ENCODE peak calls at places on chromosome 11, in seven cellular contexts. One of them, this sample, is unnamed.

GRCh38 chr11:64343740-64344133 is 3.7 kb downstream of the CCDC88B start:
- DNase-seq in glutamatergic neuron: peak; percentile 76
- DNase-seq in stimulated activated CD4-positive, alpha-beta T cell treated with anti-CD3 and anti-CD28 coated beads, Interleukin-12 subunit alpha, Interleukin-12 subunit beta, amount 100 ng/mL, for 48 hours: no peak
- DNase-seq in naive thymus-derived CD8-positive, alpha-beta T cell: no peak
- DNase-seq in GM12878: no peak
- DNase-seq in RKO: no peak
- DNase-seq in lower leg skin: no peak
- DNase-seq in this sample: peak; percentile 90

GRCh38 chr11:74171630-74172465 is 759 bp downstream of the PPME1 start:
- DNase-seq in glutamatergic neuron: no peak
- DNase-seq in stimulated activated CD4-positive, alpha-beta T cell treated with anti-CD3 and anti-CD28 coated beads, Interleukin-12 subunit alpha, Interleukin-12 subunit beta, amount 100 ng/mL, for 48 hours: no peak
- DNase-seq in RKO: peak; percentile 52
- DNase-seq in lower leg skin: no peak
- DNase-seq in naive thymus-derived CD8-positive, alpha-beta T cell: no peak
- DNase-seq in GM12878: no peak
- DNase-seq in this sample: no peak

GRCh38 chr11:79546366-79546765 is 105.5 kb upstream of the TENM4 start:
- DNase-seq in naive thymus-derived CD8-positive, alpha-beta T cell: no peak
- DNase-seq in GM12878: no peak
- DNase-seq in stimulated activated CD4-positive, alpha-beta T cell treated with anti-CD3 and anti-CD28 coated beads, Interleukin-12 subunit alpha, Interleukin-12 subunit beta, amount 100 ng/mL, for 48 hours: no peak
- DNase-seq in RKO: no peak
- DNase-seq in lower leg skin: no peak
- DNase-seq in glutamatergic neuron: no peak
- DNase-seq in this sample: no peak

GRCh38 chr11:27904358-27905055 is 203.4 kb downstream of the KIF18A start:
- DNase-seq in glutamatergic neuron: no peak
- DNase-seq in naive thymus-derived CD8-positive, alpha-beta T cell: no peak
- DNase-seq in RKO: peak; percentile 9
- DNase-seq in stimulated activated CD4-positive, alpha-beta T cell treated with anti-CD3 and anti-CD28 coated beads, Interleukin-12 subunit alpha, Interleukin-12 subunit beta, amount 100 ng/mL, for 48 hours: no peak
- DNase-seq in GM12878: no peak
- DNase-seq in lower leg skin: no peak
- DNase-seq in this sample: no peak

GRCh38 chr11:69240332-69241074 is 53.5 kb upstream of the MYEOV start:
- DNase-seq in lower leg skin: no peak
- DNase-seq in GM12878: no peak
- DNase-seq in RKO: no peak
- DNase-seq in naive thymus-derived CD8-positive, alpha-beta T cell: no peak
- DNase-seq in glutamatergic neuron: no peak
- DNase-seq in stimulated activated CD4-positive, alpha-beta T cell treated with anti-CD3 and anti-CD28 coated beads, Interleukin-12 subunit alpha, Interleukin-12 subunit beta, amount 100 ng/mL, for 48 hours: peak; percentile 8
- DNase-seq in this sample: no peak

GRCh38 chr11:119745112-119745511 is 16.1 kb upstream of the NECTIN1 start:
- DNase-seq in lower leg skin: no peak
- DNase-seq in GM12878: no peak
- DNase-seq in naive thymus-derived CD8-positive, alpha-beta T cell: no peak
- DNase-seq in RKO: no peak
- DNase-seq in glutamatergic neuron: no peak
- DNase-seq in stimulated activated CD4-positive, alpha-beta T cell treated with anti-CD3 and anti-CD28 coated beads, Interleukin-12 subunit alpha, Interleukin-12 subunit beta, amount 100 ng/mL, for 48 hours: no peak
- DNase-seq in this sample: no peak

GRCh38 chr11:36449566-36450390 is 60.3 kb downstream of the TRAF6 start:
- DNase-seq in glutamatergic neuron: no peak
- DNase-seq in RKO: no peak
- DNase-seq in naive thymus-derived CD8-positive, alpha-beta T cell: no peak
- DNase-seq in lower leg skin: no peak
- DNase-seq in GM12878: no peak
- DNase-seq in stimulated activated CD4-positive, alpha-beta T cell treated with anti-CD3 and anti-CD28 coated beads, Interleukin-12 subunit alpha, Interleukin-12 subunit beta, amount 100 ng/mL, for 48 hours: no peak
- DNase-seq in this sample: no peak

GRCh38 chr11:19890308-19890707 is 177.7 kb downstream of the NAV2 start:
- DNase-seq in glutamatergic neuron: no peak
- DNase-seq in GM12878: no peak
- DNase-seq in stimulated activated CD4-positive, alpha-beta T cell treated with anti-CD3 and anti-CD28 coated beads, Interleukin-12 subunit alpha, Interleukin-12 subunit beta, amount 100 ng/mL, for 48 hours: no peak
- DNase-seq in naive thymus-derived CD8-positive, alpha-beta T cell: no peak
- DNase-seq in lower leg skin: no peak
- DNase-seq in RKO: no peak
- DNase-seq in this sample: peak; percentile 35

GRCh38 chr11:1358286-1358685 is 31.4 kb upstream of the BRSK2 start:
- DNase-seq in stimulated activated CD4-positive, alpha-beta T cell treated with anti-CD3 and anti-CD28 coated beads, Interleukin-12 subunit alpha, Interleukin-12 subunit beta, amount 100 ng/mL, for 48 hours: no peak
- DNase-seq in RKO: no peak
- DNase-seq in naive thymus-derived CD8-positive, alpha-beta T cell: no peak
- DNase-seq in lower leg skin: no peak
- DNase-seq in glutamatergic neuron: no peak
- DNase-seq in GM12878: no peak
- DNase-seq in this sample: no peak

GRCh38 chr11:31801298-31801702 is 9.8 kb downstream of the PAX6 start:
- DNase-seq in lower leg skin: no peak
- DNase-seq in stimulated activated CD4-positive, alpha-beta T cell treated with anti-CD3 and anti-CD28 coated beads, Interleukin-12 subunit alpha, Interleukin-12 subunit beta, amount 100 ng/mL, for 48 hours: no peak
- DNase-seq in RKO: no peak
- DNase-seq in GM12878: no peak
- DNase-seq in naive thymus-derived CD8-positive, alpha-beta T cell: no peak
- DNase-seq in glutamatergic neuron: no peak
- DNase-seq in this sample: no peak

GRCh38 chr11:8810331-8811301 is 100.4 kb upstream of the AKIP1 start:
- DNase-seq in lower leg skin: peak; percentile 54
- DNase-seq in RKO: no peak
- DNase-seq in GM12878: no peak
- DNase-seq in glutamatergic neuron: peak; percentile 64
- DNase-seq in naive thymus-derived CD8-positive, alpha-beta T cell: no peak
- DNase-seq in stimulated activated CD4-positive, alpha-beta T cell treated with anti-CD3 and anti-CD28 coated beads, Interleukin-12 subunit alpha, Interleukin-12 subunit beta, amount 100 ng/mL, for 48 hours: no peak
- DNase-seq in this sample: peak; percentile 71

GRCh38 chr11:4886186-4886585 is 4.5 kb downstream of the OR51T1 start:
- DNase-seq in naive thymus-derived CD8-positive, alpha-beta T cell: no peak
- DNase-seq in glutamatergic neuron: no peak
- DNase-seq in stimulated activated CD4-positive, alpha-beta T cell treated with anti-CD3 and anti-CD28 coated beads, Interleukin-12 subunit alpha, Interleukin-12 subunit beta, amount 100 ng/mL, for 48 hours: no peak
- DNase-seq in lower leg skin: no peak
- DNase-seq in RKO: no peak
- DNase-seq in GM12878: no peak
- DNase-seq in this sample: no peak

GRCh38 chr11:3892156-3892555 is 36.7 kb downstream of the STIM1 start:
- DNase-seq in glutamatergic neuron: no peak
- DNase-seq in lower leg skin: no peak
- DNase-seq in RKO: no peak
- DNase-seq in stimulated activated CD4-positive, alpha-beta T cell treated with anti-CD3 and anti-CD28 coated beads, Interleukin-12 subunit alpha, Interleukin-12 subunit beta, amount 100 ng/mL, for 48 hours: no peak
- DNase-seq in GM12878: no peak
- DNase-seq in naive thymus-derived CD8-positive, alpha-beta T cell: no peak
- DNase-seq in this sample: no peak

GRCh38 chr11:127191689-127192088 is 191.1 kb upstream of the KIRREL3 start:
- DNase-seq in lower leg skin: no peak
- DNase-seq in glutamatergic neuron: no peak
- DNase-seq in RKO: no peak
- DNase-seq in stimulated activated CD4-positive, alpha-beta T cell treated with anti-CD3 and anti-CD28 coated beads, Interleukin-12 subunit alpha, Interleukin-12 subunit beta, amount 100 ng/mL, for 48 hours: no peak
- DNase-seq in naive thymus-derived CD8-positive, alpha-beta T cell: no peak
- DNase-seq in GM12878: no peak
- DNase-seq in this sample: no peak

GRCh38 chr11:128336203-128336602 is 251.2 kb downstream of the ETS1 start:
- DNase-seq in GM12878: no peak
- DNase-seq in glutamatergic neuron: no peak
- DNase-seq in RKO: no peak
- DNase-seq in lower leg skin: no peak
- DNase-seq in stimulated activated CD4-positive, alpha-beta T cell treated with anti-CD3 and anti-CD28 coated beads, Interleukin-12 subunit alpha, Interleukin-12 subunit beta, amount 100 ng/mL, for 48 hours: no peak
- DNase-seq in naive thymus-derived CD8-positive, alpha-beta T cell: no peak
- DNase-seq in this sample: no peak

GRCh38 chr11:19994712-19995111 is 165.6 kb downstream of the DBX1 start:
- DNase-seq in stimulated activated CD4-positive, alpha-beta T cell treated with anti-CD3 and anti-CD28 coated beads, Interleukin-12 subunit alpha, Interleukin-12 subunit beta, amount 100 ng/mL, for 48 hours: no peak
- DNase-seq in RKO: no peak
- DNase-seq in lower leg skin: no peak
- DNase-seq in GM12878: no peak
- DNase-seq in naive thymus-derived CD8-positive, alpha-beta T cell: no peak
- DNase-seq in glutamatergic neuron: no peak
- DNase-seq in this sample: no peak

GRCh38 chr11:57490456-57491248 is 24.9 kb downstream of the SLC43A1 start:
- DNase-seq in lower leg skin: no peak
- DNase-seq in RKO: peak; percentile 65
- DNase-seq in stimulated activated CD4-positive, alpha-beta T cell treated with anti-CD3 and anti-CD28 coated beads, Interleukin-12 subunit alpha, Interleukin-12 subunit beta, amount 100 ng/mL, for 48 hours: no peak
- DNase-seq in glutamatergic neuron: no peak
- DNase-seq in GM12878: no peak
- DNase-seq in naive thymus-derived CD8-positive, alpha-beta T cell: no peak
- DNase-seq in this sample: no peak

GRCh38 chr11:74366576-74366975 is 31.7 kb downstream of the PGM2L1 start:
- DNase-seq in stimulated activated CD4-positive, alpha-beta T cell treated with anti-CD3 and anti-CD28 coated beads, Interleukin-12 subunit alpha, Interleukin-12 subunit beta, amount 100 ng/mL, for 48 hours: no peak
- DNase-seq in glutamatergic neuron: no peak
- DNase-seq in naive thymus-derived CD8-positive, alpha-beta T cell: no peak
- DNase-seq in lower leg skin: no peak
- DNase-seq in RKO: no peak
- DNase-seq in GM12878: no peak
- DNase-seq in this sample: no peak

GRCh38 chr11:36360833-36361232 is 64.7 kb downstream of the PRR5L start:
- DNase-seq in naive thymus-derived CD8-positive, alpha-beta T cell: no peak
- DNase-seq in glutamatergic neuron: no peak
- DNase-seq in RKO: no peak
- DNase-seq in GM12878: no peak
- DNase-seq in stimulated activated CD4-positive, alpha-beta T cell treated with anti-CD3 and anti-CD28 coated beads, Interleukin-12 subunit alpha, Interleukin-12 subunit beta, amount 100 ng/mL, for 48 hours: no peak
- DNase-seq in lower leg skin: no peak
- DNase-seq in this sample: no peak

GRCh38 chr11:35765211-35765610 is 102.6 kb downstream of the TRIM44 start:
- DNase-seq in naive thymus-derived CD8-positive, alpha-beta T cell: no peak
- DNase-seq in glutamatergic neuron: no peak
- DNase-seq in lower leg skin: no peak
- DNase-seq in RKO: peak; percentile 36
- DNase-seq in GM12878: no peak
- DNase-seq in stimulated activated CD4-positive, alpha-beta T cell treated with anti-CD3 and anti-CD28 coated beads, Interleukin-12 subunit alpha, Interleukin-12 subunit beta, amount 100 ng/mL, for 48 hours: no peak
- DNase-seq in this sample: no peak

GRCh38 chr11:112961751-112962747 is 829 bp downstream of the NCAM1 start:
- DNase-seq in RKO: no peak
- DNase-seq in glutamatergic neuron: peak; percentile 79
- DNase-seq in lower leg skin: no peak
- DNase-seq in GM12878: no peak
- DNase-seq in naive thymus-derived CD8-positive, alpha-beta T cell: no peak
- DNase-seq in stimulated activated CD4-positive, alpha-beta T cell treated with anti-CD3 and anti-CD28 coated beads, Interleukin-12 subunit alpha, Interleukin-12 subunit beta, amount 100 ng/mL, for 48 hours: no peak
- DNase-seq in this sample: no peak

GRCh38 chr11:104905271-104905670 is 7.0 kb upstream of the CASP12 start:
- DNase-seq in GM12878: no peak
- DNase-seq in lower leg skin: no peak
- DNase-seq in stimulated activated CD4-positive, alpha-beta T cell treated with anti-CD3 and anti-CD28 coated beads, Interleukin-12 subunit alpha, Interleukin-12 subunit beta, amount 100 ng/mL, for 48 hours: no peak
- DNase-seq in naive thymus-derived CD8-positive, alpha-beta T cell: no peak
- DNase-seq in glutamatergic neuron: no peak
- DNase-seq in RKO: no peak
- DNase-seq in this sample: no peak

GRCh38 chr11:25602149-25602548 is 729.8 kb upstream of the ANO3 start:
- DNase-seq in lower leg skin: no peak
- DNase-seq in RKO: no peak
- DNase-seq in naive thymus-derived CD8-positive, alpha-beta T cell: no peak
- DNase-seq in glutamatergic neuron: no peak
- DNase-seq in GM12878: no peak
- DNase-seq in stimulated activated CD4-positive, alpha-beta T cell treated with anti-CD3 and anti-CD28 coated beads, Interleukin-12 subunit alpha, Interleukin-12 subunit beta, amount 100 ng/mL, for 48 hours: no peak
- DNase-seq in this sample: no peak

GRCh38 chr11:75576445-75577049 is 14.5 kb downstream of the SERPINH1 start:
- DNase-seq in lower leg skin: peak; percentile 47
- DNase-seq in stimulated activated CD4-positive, alpha-beta T cell treated with anti-CD3 and anti-CD28 coated beads, Interleukin-12 subunit alpha, Interleukin-12 subunit beta, amount 100 ng/mL, for 48 hours: no peak
- DNase-seq in RKO: no peak
- DNase-seq in GM12878: peak; percentile 45
- DNase-seq in glutamatergic neuron: no peak
- DNase-seq in naive thymus-derived CD8-positive, alpha-beta T cell: no peak
- DNase-seq in this sample: no peak

GRCh38 chr11:63490551-63491239 is at the start of gene PLAAT5:
- DNase-seq in lower leg skin: no peak
- DNase-seq in GM12878: no peak
- DNase-seq in RKO: no peak
- DNase-seq in glutamatergic neuron: peak; percentile 59
- DNase-seq in stimulated activated CD4-positive, alpha-beta T cell treated with anti-CD3 and anti-CD28 coated beads, Interleukin-12 subunit alpha, Interleukin-12 subunit beta, amount 100 ng/mL, for 48 hours: no peak
- DNase-seq in naive thymus-derived CD8-positive, alpha-beta T cell: peak; percentile 2
- DNase-seq in this sample: no peak

GRCh38 chr11:86143429-86144030 is 74.6 kb upstream of the PICALM start:
- DNase-seq in lower leg skin: no peak
- DNase-seq in naive thymus-derived CD8-positive, alpha-beta T cell: no peak
- DNase-seq in GM12878: no peak
- DNase-seq in glutamatergic neuron: no peak
- DNase-seq in stimulated activated CD4-positive, alpha-beta T cell treated with anti-CD3 and anti-CD28 coated beads, Interleukin-12 subunit alpha, Interleukin-12 subunit beta, amount 100 ng/mL, for 48 hours: no peak
- DNase-seq in RKO: no peak
- DNase-seq in this sample: no peak

GRCh38 chr11:81497202-81497804 is 1236.4 kb downstream of the FAM181B start:
- DNase-seq in stimulated activated CD4-positive, alpha-beta T cell treated with anti-CD3 and anti-CD28 coated beads, Interleukin-12 subunit alpha, Interleukin-12 subunit beta, amount 100 ng/mL, for 48 hours: peak; percentile 3
- DNase-seq in lower leg skin: no peak
- DNase-seq in naive thymus-derived CD8-positive, alpha-beta T cell: no peak
- DNase-seq in glutamatergic neuron: no peak
- DNase-seq in RKO: peak; percentile 68
- DNase-seq in GM12878: no peak
- DNase-seq in this sample: no peak

GRCh38 chr11:91981995-91982394 is 242.6 kb upstream of the FAT3 start:
- DNase-seq in lower leg skin: peak; percentile 57
- DNase-seq in glutamatergic neuron: no peak
- DNase-seq in naive thymus-derived CD8-positive, alpha-beta T cell: no peak
- DNase-seq in RKO: no peak
- DNase-seq in stimulated activated CD4-positive, alpha-beta T cell treated with anti-CD3 and anti-CD28 coated beads, Interleukin-12 subunit alpha, Interleukin-12 subunit beta, amount 100 ng/mL, for 48 hours: no peak
- DNase-seq in GM12878: no peak
- DNase-seq in this sample: no peak

This sample was measured in 8988T.